ENCODE peak calls at places on chromosome 4, in four cellular contexts. One of them, this sample, is unnamed. For H3K79me2, the result is how much of the 10 kb centered on the place peaks cover.

GRCh38 chr4:168864831-168865541 is 145.1 kb downstream of the CBR4 start:
- DNase-seq in HepG2: no peak
- DNase-seq in GM12878: no peak
- DNase-seq in SK-N-SH: no peak
- DNase-seq in this sample: peak

GRCh38 chr4:6506616-6507140 is 34.3 kb upstream of the PPP2R2C start:
- DNase-seq in GM12878: no peak
- DNase-seq in SK-N-SH: no peak
- DNase-seq in HepG2: no peak
- DNase-seq in this sample: no peak

GRCh38 chr4:117488692-117489091 is 403.3 kb upstream of the TRAM1L1 start:
- DNase-seq in SK-N-SH: no peak
- DNase-seq in GM12878: no peak
- DNase-seq in HepG2: no peak
- DNase-seq in this sample: no peak

GRCh38 chr4:21856301-21856700 is 92.3 kb downstream of the KCNIP4 start:
- DNase-seq in SK-N-SH: no peak
- DNase-seq in GM12878: no peak
- DNase-seq in HepG2: no peak
- DNase-seq in this sample: no peak

GRCh38 chr4:73776363-73776762 is 36.0 kb downstream of the CXCL8 start:
- DNase-seq in HepG2: peak
- DNase-seq in SK-N-SH: no peak
- DNase-seq in GM12878: no peak
- DNase-seq in this sample: no peak

GRCh38 chr4:111776546-111776945 is 368.7 kb upstream of the FAM241A start:
- DNase-seq in GM12878: no peak
- DNase-seq in HepG2: no peak
- DNase-seq in SK-N-SH: no peak
- DNase-seq in this sample: no peak

GRCh38 chr4:152434011-152434410 is 101.9 kb downstream of the FBXW7 start:
- DNase-seq in SK-N-SH: no peak
- DNase-seq in GM12878: no peak
- DNase-seq in HepG2: no peak
- DNase-seq in this sample: no peak

GRCh38 chr4:3017504-3017903 is 54.1 kb downstream of the GRK4 start:
- DNase-seq in GM12878: no peak
- DNase-seq in SK-N-SH: peak
- DNase-seq in HepG2: no peak
- DNase-seq in this sample: no peak

GRCh38 chr4:143358923-143359694 is 22.4 kb downstream of the GAB1 start:
- DNase-seq in HepG2: no peak
- DNase-seq in GM12878: no peak
- DNase-seq in SK-N-SH: no peak
- DNase-seq in this sample: no peak

GRCh38 chr4:76987153-76987562 is 37.6 kb downstream of the SEPTIN11 start:
- DNase-seq in SK-N-SH: no peak
- DNase-seq in HepG2: no peak
- DNase-seq in GM12878: no peak
- DNase-seq in this sample: peak
- H3K79me2 ChIP-seq in SK-N-SH: half or more
- H3K79me2 ChIP-seq in HepG2: under half
- H3K79me2 ChIP-seq in GM12878: half or more
- H3K79me2 ChIP-seq in this sample: half or more

GRCh38 chr4:70687821-70688794 is at the start of gene UTP3:
- DNase-seq in GM12878: peak
- DNase-seq in HepG2: peak
- DNase-seq in SK-N-SH: peak
- DNase-seq in this sample: peak
- TF ChIP-seq REST in GM12878: no peak
- TF ChIP-seq REST in HepG2: no peak
- TF ChIP-seq REST in SK-N-SH: peak
- TF ChIP-seq REST in this sample: no peak

GRCh38 chr4:102536768-102537167 is 35.6 kb downstream of the NFKB1 start:
- DNase-seq in GM12878: no peak
- DNase-seq in SK-N-SH: no peak
- DNase-seq in HepG2: no peak
- DNase-seq in this sample: no peak

GRCh38 chr4:102533916-102534315 is 32.8 kb downstream of the NFKB1 start:
- DNase-seq in SK-N-SH: no peak
- DNase-seq in HepG2: no peak
- DNase-seq in GM12878: no peak
- DNase-seq in this sample: no peak

GRCh38 chr4:102534845-102535244 is 33.7 kb downstream of the NFKB1 start:
- DNase-seq in HepG2: no peak
- DNase-seq in SK-N-SH: no peak
- DNase-seq in GM12878: no peak
- DNase-seq in this sample: no peak

GRCh38 chr4:102537280-102537679 is 36.1 kb downstream of the NFKB1 start:
- DNase-seq in GM12878: no peak
- DNase-seq in HepG2: no peak
- DNase-seq in SK-N-SH: no peak
- DNase-seq in this sample: no peak

DNA sequence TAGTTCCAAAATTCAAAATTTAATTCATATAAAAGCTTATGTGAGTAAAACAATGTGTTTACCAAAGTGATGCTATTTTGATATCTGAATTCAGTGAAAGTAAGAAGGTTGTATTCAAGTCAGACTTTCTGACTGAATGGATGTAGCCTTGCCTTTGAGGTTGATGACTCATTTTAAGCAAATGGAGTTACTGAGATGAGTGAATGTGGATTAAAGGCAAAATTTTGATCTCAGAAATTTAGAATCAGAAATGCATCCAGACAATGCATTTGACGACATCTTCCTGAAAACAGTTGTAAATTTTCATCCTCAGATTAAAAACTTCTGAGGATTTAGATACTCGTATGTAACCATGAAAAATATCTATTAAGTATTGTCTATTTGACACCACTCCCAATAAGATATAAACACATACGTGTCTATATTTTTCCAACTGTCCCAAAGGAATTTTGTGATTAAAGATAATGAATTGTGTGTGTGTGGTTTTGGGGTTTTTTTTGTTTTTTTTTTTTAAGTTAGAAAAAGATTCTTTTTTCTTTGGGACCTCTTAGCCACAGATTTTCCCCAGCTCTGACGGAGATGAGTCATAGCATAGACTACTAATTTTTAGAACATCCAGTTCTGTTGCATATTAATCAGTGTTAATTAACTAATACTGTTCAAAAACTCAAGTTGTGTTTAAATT is 34.4 kb downstream of the NFKB1 start:
- DNase-seq in HepG2: no peak
- DNase-seq in GM12878: no peak
- DNase-seq in SK-N-SH: no peak
- DNase-seq in this sample: no peak
- H3K79me2 ChIP-seq in HepG2: under half
- H3K79me2 ChIP-seq in GM12878: half or more
- H3K79me2 ChIP-seq in SK-N-SH: under half
- H3K79me2 ChIP-seq in this sample: under half

DNA sequence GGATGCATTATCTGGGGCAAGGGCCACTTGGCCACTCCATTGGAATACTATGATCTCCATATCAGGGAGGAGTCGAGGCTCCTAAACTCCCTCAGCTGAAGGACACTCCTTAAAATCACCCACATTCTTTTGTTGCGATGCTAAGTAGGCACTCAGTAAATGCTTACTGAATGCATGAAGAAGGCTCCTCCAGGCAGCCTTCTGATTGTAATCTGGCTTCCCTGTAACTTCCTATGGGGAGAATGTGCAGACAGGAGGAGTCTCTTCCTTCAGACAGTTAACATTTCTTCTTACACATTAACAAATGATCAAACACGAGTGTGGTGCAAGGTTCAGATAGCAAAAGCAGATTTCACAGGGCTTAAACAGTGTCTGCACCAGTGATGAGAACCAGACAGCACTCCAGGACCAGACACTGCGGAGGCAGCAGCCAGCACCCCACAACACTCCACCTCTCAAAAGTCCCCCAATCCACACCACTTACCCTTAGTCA is 21.4 kb upstream of the USO1 start:
- DNase-seq in SK-N-SH: peak
- DNase-seq in GM12878: no peak
- DNase-seq in HepG2: peak
- DNase-seq in this sample: peak
- TF ChIP-seq REST in SK-N-SH: no peak
- TF ChIP-seq REST in GM12878: no peak
- TF ChIP-seq REST in HepG2: no peak
- TF ChIP-seq REST in this sample: no peak

GRCh38 chr4:105155426-105155825 is 8.8 kb downstream of the TET2 start:
- DNase-seq in HepG2: no peak
- DNase-seq in SK-N-SH: no peak
- DNase-seq in GM12878: no peak
- DNase-seq in this sample: no peak
- H3K79me2 ChIP-seq in HepG2: under half
- H3K79me2 ChIP-seq in SK-N-SH: half or more
- H3K79me2 ChIP-seq in GM12878: half or more
- H3K79me2 ChIP-seq in this sample: under half

GRCh38 chr4:68304731-68305130 is 45.2 kb downstream of the YTHDC1 start:
- DNase-seq in SK-N-SH: no peak
- DNase-seq in HepG2: no peak
- DNase-seq in GM12878: no peak
- DNase-seq in this sample: no peak
- TF ChIP-seq REST in SK-N-SH: peak
- TF ChIP-seq REST in HepG2: peak
- TF ChIP-seq REST in GM12878: peak
- TF ChIP-seq REST in this sample: peak